ENCODE peak calls at places on chromosomes 11 and 22, in six cellular contexts. I is heart left ventricle, R is upper lobe of left lung, H is hepatocyte, L is tibial nerve, O is A549. V is an unnamed sample. For H3K4me1, the result is how much of the 10 kb centered on the place peaks cover.

GRCh38 chr11:19934828-19935259 is 222.2 kb downstream of the NAV2 start:
- DNase-seq in H (no peak), I (no peak), L (no peak), R (no peak), O (no peak), V (no peak)

GRCh38 chr22:27602390-27602789 is 199.2 kb downstream of the MN1 start:
- DNase-seq in O (no peak), L (no peak), H (no peak), R (no peak), I (no peak), V (no peak)

GRCh38 chr22:40345801-40346177 is 511 bp upstream of the ADSL start:
- DNase-seq in L (no peak), I (no peak), H (peak), O (no peak), R (peak), V (peak)

GRCh38 chr11:87666730-87667129 is 508.5 kb downstream of the RAB38 start:
- DNase-seq in O (no peak), R (no peak), L (no peak), H (no peak), I (no peak), V (no peak)

GRCh38 chr11:118514103-118514502 is 13.2 kb upstream of the TTC36 start:
- DNase-seq in I (no peak), H (no peak), L (no peak), R (no peak), O (no peak), V (no peak)

GRCh38 chr11:100759856-100760255 is 72.8 kb downstream of the ARHGAP42 start:
- DNase-seq in L (no peak), O (no peak), R (no peak), I (no peak), H (no peak), V (no peak)

GRCh38 chr11:46649180-46649738 is 31.9 kb downstream of the ATG13 start:
- DNase-seq in H (peak), I (peak), R (no peak), L (peak), O (no peak), V (peak)

GRCh38 chr11:72758690-72759389 is 6.6 kb upstream of the ARAP1 start:
- DNase-seq in H (peak), O (no peak), I (peak), R (peak), L (no peak), V (no peak)

GRCh38 chr22:38255697-38256096 is 17.1 kb downstream of the TMEM184B start:
- DNase-seq in R (no peak), L (no peak), I (no peak), H (no peak), O (no peak), V (no peak)

GRCh38 chr22:26474687-26475086 is 8.9 kb downstream of the HPS4 start:
- DNase-seq in O (no peak), H (no peak), I (no peak), L (no peak), R (no peak), V (no peak)

GRCh38 chr11:66467756-66468155 is 1.1 kb downstream of the PELI3 start:
- DNase-seq in H (peak), I (peak), R (peak), L (no peak), O (no peak), V (peak)

GRCh38 chr22:43060213-43060612 is 29.0 kb downstream of the TTLL1 start:
- DNase-seq in I (no peak), O (no peak), R (peak), L (no peak), H (peak), V (peak)

GRCh38 chr11:19441288-19441687 is 200.5 kb upstream of the E2F8 start:
- DNase-seq in I (no peak), L (no peak), R (no peak), H (no peak), O (no peak), V (no peak)

DNA sequence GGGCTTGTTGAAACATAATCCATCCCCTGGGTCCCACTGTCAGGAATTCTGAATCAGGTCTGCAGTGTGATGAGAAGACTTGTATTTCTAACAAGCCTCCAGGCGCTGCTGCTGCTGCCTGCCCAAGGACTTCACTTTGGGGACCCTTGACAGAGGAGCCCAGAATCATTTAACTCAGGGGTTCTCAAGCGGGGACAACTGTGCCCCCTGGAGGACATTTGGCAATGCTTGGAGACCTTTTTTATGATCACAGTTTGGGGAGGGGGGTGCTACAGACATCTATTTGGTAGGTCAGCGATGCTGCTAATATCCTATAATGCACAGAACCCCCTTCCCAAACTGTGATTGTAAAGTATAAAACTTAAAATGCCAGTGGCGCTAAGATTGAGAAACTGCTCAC is 312.8 kb downstream of the OPCML start:
- DNase-seq in H (no peak), O (no peak), L (no peak), R (no peak), I (no peak), V (no peak)
- TF ChIP-seq CTCF in H (no peak), O (no peak), L (no peak), R (no peak), I (no peak), V (no peak)

GRCh38 chr11:293293-293851 is 4.4 kb downstream of the PGGHG start:
- DNase-seq in H (no peak), I (no peak), L (no peak), O (no peak), R (no peak), V (no peak)
- H3K4me1 ChIP-seq in H (under half), I (under half), L (under half), O (under half), R (under half), V (under half)

DNA sequence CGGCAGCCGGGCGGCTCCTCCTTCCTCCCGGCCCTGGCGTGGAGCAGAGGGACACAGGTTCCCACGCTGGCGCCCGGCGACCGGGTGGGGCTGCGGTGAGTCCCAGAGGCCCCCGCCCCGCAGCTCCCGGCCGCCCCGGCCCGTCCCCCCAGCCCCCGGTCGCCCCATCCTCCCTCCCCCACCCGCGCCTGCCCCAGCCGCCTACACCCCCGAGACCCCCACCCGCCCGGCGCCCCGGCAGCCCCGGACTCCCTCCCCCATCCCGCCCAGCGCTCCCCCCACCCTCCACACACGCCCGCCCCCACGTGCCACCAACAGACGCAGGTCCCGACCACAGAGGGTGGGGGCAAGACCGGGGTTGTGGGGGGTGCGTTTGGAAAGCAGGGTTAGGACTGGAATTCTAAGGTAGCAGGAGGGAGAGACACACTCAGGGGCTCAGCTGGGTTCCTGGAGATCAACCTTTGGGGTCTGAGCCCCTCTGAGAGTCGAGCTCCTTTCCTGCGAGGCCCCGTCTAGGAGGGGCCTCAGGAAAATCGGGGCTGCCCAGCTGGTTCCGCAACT is 299 bp downstream of the PGGHG start:
- DNase-seq in O (no peak), I (no peak), R (no peak), L (no peak), H (no peak), V (peak)
- TF ChIP-seq CTCF in O (no peak), I (no peak), R (no peak), L (no peak), H (no peak), V (no peak)

GRCh38 chr11:47846998-47847397 is 1.2 kb downstream of the NUP160 start:
- DNase-seq in O (no peak), I (no peak), H (no peak), L (no peak), R (no peak), V (no peak)
- H3K4me1 ChIP-seq in O (under half), I (under half), H (under half), L (under half), R (half or more), V (under half)

GRCh38 chr11:29129850-29130249 is 887.0 kb downstream of the KCNA4 start:
- DNase-seq in I (no peak), L (no peak), H (no peak), R (no peak), O (no peak), V (no peak)

GRCh38 chr11:29127456-29127855 is 889.4 kb downstream of the KCNA4 start:
- DNase-seq in H (no peak), R (no peak), O (no peak), I (no peak), L (no peak), V (no peak)

GRCh38 chr11:29135504-29135903 is 881.3 kb downstream of the KCNA4 start:
- DNase-seq in O (no peak), R (no peak), L (no peak), I (no peak), H (no peak), V (no peak)

GRCh38 chr11:29125621-29126020 is 891.2 kb downstream of the KCNA4 start:
- DNase-seq in H (peak), R (no peak), I (no peak), O (no peak), L (no peak), V (no peak)

GRCh38 chr11:29131055-29131454 is 885.8 kb downstream of the KCNA4 start:
- DNase-seq in R (no peak), I (no peak), O (no peak), H (no peak), L (no peak), V (no peak)
- TF ChIP-seq CTCF in R (no peak), I (no peak), O (no peak), H (no peak), L (no peak), V (no peak)

GRCh38 chr11:1745701-1746320 is 4.6 kb downstream of the IFITM10 start:
- DNase-seq in L (no peak), R (no peak), O (no peak), H (no peak), I (no peak), V (no peak)

GRCh38 chr11:1747753-1748466 is 2.5 kb downstream of the IFITM10 start:
- DNase-seq in L (no peak), H (no peak), O (no peak), R (no peak), I (no peak), V (no peak)

GRCh38 chr11:1746516-1746931 is 3.9 kb downstream of the IFITM10 start:
- DNase-seq in H (no peak), R (peak), O (no peak), I (no peak), L (no peak), V (peak)

GRCh38 chr11:1748467-1749019 is 1.9 kb downstream of the IFITM10 start:
- DNase-seq in R (no peak), H (no peak), L (no peak), O (no peak), I (no peak), V (no peak)

GRCh38 chr11:1746956-1747752 is 3.2 kb downstream of the IFITM10 start:
- DNase-seq in R (no peak), H (no peak), L (no peak), O (no peak), I (no peak), V (no peak)
- H3K4me1 ChIP-seq in R (under half), H (under half), L (under half), O (under half), I (under half), V (under half)

GRCh38 chr11:127474735-127475134 is 474.2 kb upstream of the KIRREL3 start:
- DNase-seq in L (no peak), O (no peak), H (no peak), I (no peak), R (no peak), V (no peak)

GRCh38 chr11:127470485-127470884 is 469.9 kb upstream of the KIRREL3 start:
- DNase-seq in L (no peak), R (no peak), H (peak), I (no peak), O (no peak), V (peak)

GRCh38 chr11:127471662-127472061 is 471.1 kb upstream of the KIRREL3 start:
- DNase-seq in O (no peak), I (no peak), R (no peak), L (no peak), H (no peak), V (no peak)
- TF ChIP-seq CTCF in O (no peak), I (no peak), R (no peak), L (no peak), H (no peak), V (no peak)

GRCh38 chr22:23137905-23138520 is 3.8 kb downstream of the RSPH14 start:
- DNase-seq in I (no peak), L (no peak), R (peak), H (no peak), O (no peak), V (peak)

GRCh38 chr22:23138584-23139469 is 3.0 kb downstream of the RSPH14 start:
- DNase-seq in I (no peak), L (no peak), H (no peak), O (no peak), R (no peak), V (no peak)

GRCh38 chr22:23142546-23143105 is 836 bp upstream of the RSPH14 start:
- DNase-seq in H (no peak), L (no peak), R (no peak), O (no peak), I (no peak), V (no peak)

GRCh38 chr22:23143119-23143518 is 1.3 kb upstream of the RSPH14 start:
- DNase-seq in L (no peak), R (no peak), I (no peak), O (no peak), H (no peak), V (no peak)

GRCh38 chr22:23140385-23140784 is 1.4 kb downstream of the RSPH14 start:
- DNase-seq in H (no peak), L (no peak), I (no peak), R (no peak), O (no peak), V (no peak)
- H3K4me1 ChIP-seq in H (under half), L (under half), I (under half), R (under half), O (under half), V (under half)

GRCh38 chr11:111455291-111456085 is 56.7 kb downstream of the BTG4 start:
- DNase-seq in O (no peak), R (no peak), I (no peak), L (no peak), H (no peak), V (no peak)

GRCh38 chr11:111456859-111457730 is 55.1 kb downstream of the BTG4 start:
- DNase-seq in L (no peak), I (no peak), H (no peak), O (no peak), R (no peak), V (no peak)

GRCh38 chr11:111456086-111456858 is 55.9 kb downstream of the BTG4 start:
- DNase-seq in I (no peak), H (no peak), R (no peak), O (no peak), L (no peak), V (no peak)

GRCh38 chr11:111452817-111453607 is 59.2 kb downstream of the BTG4 start:
- DNase-seq in I (no peak), O (no peak), L (no peak), H (no peak), R (no peak), V (no peak)

GRCh38 chr11:111454561-111455192 is 57.5 kb downstream of the BTG4 start:
- DNase-seq in I (no peak), R (no peak), L (no peak), O (peak), H (peak), V (peak)
- TF ChIP-seq CTCF in I (peak), R (no peak), L (no peak), O (peak), H (peak), V (no peak)

GRCh38 chr11:9859491-9860305 is 195.8 kb downstream of the SWAP70 start:
- DNase-seq in R (no peak), L (no peak), I (no peak), H (no peak), O (no peak), V (no peak)
- H3K4me1 ChIP-seq in R (under half), L (under half), I (under half), H (under half), O (half or more), V (under half)

V was measured in transverse colon.